ENCODE peak calls at places on chromosomes 1 and 21, in five cellular contexts. P, I, F, B and E are unnamed samples.
A peak's percentile ranks its signal among the peaks of the same experiment; 100 is the strongest.

GRCh38 chr1:145751491-145752021 is 32.3 kb downstream of the CD160 start:
- DNase-seq in P (no peak), I (no peak), F (peak; percentile 78), B (peak; percentile 83), E (no peak)

GRCh38 chr1:74425669-74426068 is 86.7 kb downstream of the LRRC53 start:
- DNase-seq in P (no peak), I (no peak), F (no peak), B (no peak), E (no peak)

GRCh38 chr1:20358761-20359263 is 68.1 kb downstream of the VWA5B1 start:
- DNase-seq in P (no peak), I (no peak), F (peak; percentile 95), B (peak; percentile 57), E (no peak)

GRCh38 chr1:187070076-187070475 is 241.3 kb downstream of the PLA2G4A start:
- DNase-seq in P (no peak), I (no peak), F (no peak), B (no peak), E (no peak)

GRCh38 chr21:38228115-38228514 is 28.7 kb upstream of the KCNJ15 start:
- DNase-seq in P (peak; percentile 19), I (no peak), F (no peak), B (no peak), E (no peak)

GRCh38 chr1:62744594-62745577 is 39.0 kb upstream of the ATG4C start:
- DNase-seq in P (no peak), I (no peak), F (no peak), B (peak; percentile 43), E (no peak)

GRCh38 chr1:182301467-182302198 is 90.0 kb downstream of the GLUL start:
- DNase-seq in P (no peak), I (no peak), F (peak; percentile 62), B (peak; percentile 78), E (no peak)

GRCh38 chr1:25431495-25432363 is 1.0 kb downstream of the MACO1 start:
- DNase-seq in P (no peak), I (no peak), F (no peak), B (no peak), E (peak; percentile 15)

GRCh38 chr1:234315091-234315541 is 58.1 kb upstream of the COA6 start:
- DNase-seq in P (no peak), I (no peak), F (peak; percentile 35), B (peak; percentile 33), E (no peak)

GRCh38 chr1:81921851-81922462 is 121.2 kb downstream of the ADGRL2 start:
- DNase-seq in P (no peak), I (no peak), F (no peak), B (no peak), E (no peak)

GRCh38 chr1:248815407-248816034 is 10.2 kb downstream of the SH3BP5L start:
- DNase-seq in P (no peak), I (no peak), F (no peak), B (no peak), E (no peak)

GRCh38 chr1:60132985-60133673 is 59.6 kb upstream of the C1orf87 start:
- DNase-seq in P (no peak), I (no peak), F (peak; percentile 81), B (peak; percentile 59), E (no peak)

GRCh38 chr1:117312453-117313138 is 54.7 kb upstream of the MAN1A2 start:
- DNase-seq in P (no peak), I (peak; percentile 16), F (peak; percentile 50), B (peak; percentile 63), E (peak; percentile 58)

GRCh38 chr1:23118957-23119792 is 49.5 kb downstream of the LUZP1 start:
- DNase-seq in P (no peak), I (no peak), F (peak; percentile 55), B (peak; percentile 39), E (no peak)

GRCh38 chr1:211375286-211375818 is 48.7 kb downstream of the TRAF5 start:
- DNase-seq in P (no peak), I (no peak), F (no peak), B (no peak), E (no peak)

GRCh38 chr1:205764578-205764977 is 10.7 kb downstream of the RAB29 start:
- DNase-seq in P (no peak), I (no peak), F (no peak), B (no peak), E (no peak)

GRCh38 chr1:181092883-181093282 is 4.4 kb downstream of the IER5 start:
- DNase-seq in P (no peak), I (no peak), F (no peak), B (no peak), E (no peak)

GRCh38 chr1:7743346-7743745 is 27.8 kb upstream of the VAMP3 start:
- DNase-seq in P (no peak), I (no peak), F (no peak), B (no peak), E (no peak)

GRCh38 chr1:32031578-32032286 is 18.1 kb downstream of the KHDRBS1 start:
- DNase-seq in P (no peak), I (no peak), F (peak; percentile 49), B (peak; percentile 34), E (no peak)

GRCh38 chr1:205598841-205599666 is 32.8 kb downstream of the ELK4 start:
- DNase-seq in P (no peak), I (no peak), F (peak; percentile 98), B (peak; percentile 99), E (no peak)

GRCh38 chr1:9714257-9714718 is 62.8 kb downstream of the PIK3CD start:
- DNase-seq in P (peak; percentile 74), I (no peak), F (no peak), B (no peak), E (no peak)

GRCh38 chr1:8712413-8713229 is 104.8 kb downstream of the RERE start:
- DNase-seq in P (no peak), I (no peak), F (peak; percentile 89), B (peak; percentile 95), E (no peak)

GRCh38 chr1:8540971-8541370 is 223.1 kb downstream of the SLC45A1 start:
- DNase-seq in P (no peak), I (no peak), F (no peak), B (no peak), E (no peak)

GRCh38 chr1:162072770-162073169 is 3.3 kb downstream of the NOS1AP start:
- DNase-seq in P (no peak), I (no peak), F (no peak), B (no peak), E (no peak)

GRCh38 chr1:145730900-145731299 is 11.6 kb downstream of the CD160 start:
- DNase-seq in P (no peak), I (no peak), F (no peak), B (no peak), E (no peak)

GRCh38 chr1:226457307-226457712 is 49.4 kb upstream of the PARP1 start:
- DNase-seq in P (peak; percentile 62), I (no peak), F (no peak), B (no peak), E (no peak)

GRCh38 chr1:110829955-110830553 is 42.9 kb upstream of the CD53 start:
- DNase-seq in P (peak; percentile 16), I (peak; percentile 57), F (peak; percentile 2), B (peak; percentile 15), E (peak; percentile 38)

GRCh38 chr1:26161408-26162219 is 2.7 kb downstream of the FAM110D start:
- DNase-seq in P (peak; percentile 64), I (no peak), F (peak; percentile 30), B (peak; percentile 51), E (peak; percentile 71)

GRCh38 chr1:47175227-47175934 is 14.5 kb downstream of the PDZK1IP1 start:
- DNase-seq in P (peak; percentile 72), I (no peak), F (peak; percentile 60), B (peak; percentile 75), E (peak; percentile 69)

GRCh38 chr1:157236072-157236471 is 97.9 kb upstream of the ETV3 start:
- DNase-seq in P (no peak), I (no peak), F (no peak), B (no peak), E (no peak)

GRCh38 chr21:43829575-43830119 is 35.4 kb upstream of the AGPAT3 start:
- DNase-seq in P (no peak), I (no peak), F (no peak), B (no peak), E (no peak)
- TF ChIP-seq CTCF in P (no peak), I (no peak), F (peak; percentile 4), B (peak; percentile 3), E (no peak)

DNA sequence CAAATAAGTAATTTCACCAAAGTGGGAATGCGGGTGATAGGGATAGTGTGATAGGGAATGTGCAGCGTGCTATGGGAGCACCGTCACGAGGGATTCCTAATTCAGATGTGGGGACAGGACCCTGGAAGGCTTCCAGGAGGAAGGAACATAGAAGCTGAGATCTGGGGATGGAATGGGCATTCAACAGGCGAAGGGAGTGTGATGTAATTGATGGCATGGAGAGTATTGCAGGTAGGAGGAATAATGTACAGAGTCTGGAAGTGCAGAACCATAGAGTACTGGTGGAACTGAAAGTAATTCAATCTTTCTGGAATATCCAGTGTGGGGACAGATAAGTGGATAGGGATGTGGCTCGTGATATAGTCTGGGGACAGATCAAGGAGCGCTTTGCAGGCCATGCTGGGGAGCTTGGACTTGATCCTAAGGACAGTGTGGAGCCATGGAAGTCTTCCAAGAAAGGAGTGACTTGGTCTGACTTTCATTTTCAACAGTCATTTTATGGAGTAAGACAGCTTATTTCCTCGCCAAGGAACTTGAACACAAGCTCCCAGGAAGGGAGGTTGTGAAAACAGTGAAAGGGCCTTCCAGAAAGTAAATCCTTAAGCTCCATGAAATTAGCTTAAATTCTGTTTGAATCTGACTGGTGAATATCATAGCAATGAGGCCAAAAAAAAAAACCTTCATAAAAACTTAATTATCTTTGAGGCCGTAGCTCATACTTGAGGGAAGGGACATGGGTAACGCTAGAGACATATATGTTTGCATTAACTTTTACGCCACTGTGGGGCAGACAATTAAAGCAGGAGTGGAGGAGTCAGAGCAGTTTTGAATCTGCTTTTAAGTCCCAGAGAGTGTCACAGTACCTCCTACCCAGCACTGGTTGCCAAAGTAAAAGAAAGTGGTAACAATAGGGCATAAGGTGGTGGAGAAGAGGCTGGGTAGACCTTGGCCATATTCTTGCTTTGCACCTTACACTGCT is 55.8 kb downstream of the ROR1 start:
- DNase-seq in P (no peak), I (no peak), F (peak; percentile 78), B (peak; percentile 74), E (no peak)
- TF ChIP-seq CTCF in P (no peak), I (no peak), F (no peak), B (no peak), E (no peak)

DNA sequence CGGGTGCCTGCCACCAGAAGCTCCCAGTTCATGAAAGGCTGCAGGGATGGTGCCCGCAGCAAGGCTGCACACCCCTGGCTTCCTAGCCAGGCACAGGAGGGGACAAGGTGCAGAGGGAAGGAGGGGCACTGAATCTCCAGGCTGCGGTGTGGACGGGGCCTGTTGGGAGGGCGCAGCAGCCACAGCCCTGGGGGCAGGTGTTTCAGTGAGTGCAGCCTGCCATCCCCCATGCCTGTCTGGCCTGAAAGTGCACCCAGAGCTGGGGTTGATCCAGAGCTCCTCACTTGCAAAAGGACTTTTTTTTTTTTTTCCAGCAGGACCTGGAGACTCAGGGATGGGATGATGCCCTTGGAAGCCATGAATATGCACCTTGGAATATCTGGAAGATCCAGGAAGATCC is 153.7 kb upstream of the C1orf174 start:
- DNase-seq in P (no peak), I (no peak), F (no peak), B (no peak), E (no peak)
- TF ChIP-seq CTCF in P (no peak), I (no peak), F (no peak), B (no peak), E (no peak)

DNA sequence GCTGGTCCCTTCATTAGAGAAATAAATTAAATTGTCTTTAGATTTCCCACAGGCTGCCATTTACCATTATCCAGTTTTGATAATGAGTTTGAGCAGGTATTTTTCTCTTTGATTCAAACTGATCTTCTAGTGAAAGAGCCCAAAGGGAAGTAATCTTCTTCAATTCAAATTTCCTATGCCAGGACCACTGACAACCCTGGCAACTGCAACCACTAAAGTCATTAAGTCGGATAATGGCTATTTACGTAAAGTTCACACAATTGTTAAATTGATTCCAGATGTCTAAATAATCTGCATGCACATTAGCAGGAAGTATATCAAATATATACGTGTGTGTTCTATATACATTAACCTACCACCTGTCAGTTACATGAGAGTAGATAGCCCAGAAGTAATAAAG is 399.3 kb downstream of the PTPRC start:
- DNase-seq in P (no peak), I (no peak), F (no peak), B (no peak), E (no peak)
- TF ChIP-seq CTCF in P (no peak), I (no peak), F (no peak), B (no peak), E (no peak)